ENCODE peak calls at places on chromosomes 12 and 14, in five cellular contexts. One of them, this sample, is unnamed.

GRCh38 chr12:67085699-67086098 is 183.5 kb upstream of the CAND1 start:
- DNase-seq in ELR: no peak
- DNase-seq in NCI-H1417: no peak
- DNase-seq in stimulated activated effector memory CD8-positive, alpha-beta T cell treated with anti-CD3 and anti-CD28 coated beads, Interleukin-12 subunit alpha, Interleukin-12 subunit beta, amount 100 ng/mL, for 72 hours: no peak
- DNase-seq in endodermal cell: no peak
- DNase-seq in this sample: no peak

GRCh38 chr12:3698218-3698974 is 54.5 kb downstream of the CRACR2A start:
- DNase-seq in ELR: peak
- DNase-seq in NCI-H1417: peak
- DNase-seq in stimulated activated effector memory CD8-positive, alpha-beta T cell treated with anti-CD3 and anti-CD28 coated beads, Interleukin-12 subunit alpha, Interleukin-12 subunit beta, amount 100 ng/mL, for 72 hours: no peak
- DNase-seq in endodermal cell: no peak
- DNase-seq in this sample: peak

GRCh38 chr12:107622005-107622404 is 63.6 kb upstream of the PWP1 start:
- DNase-seq in ELR: peak
- DNase-seq in NCI-H1417: peak
- DNase-seq in stimulated activated effector memory CD8-positive, alpha-beta T cell treated with anti-CD3 and anti-CD28 coated beads, Interleukin-12 subunit alpha, Interleukin-12 subunit beta, amount 100 ng/mL, for 72 hours: no peak
- DNase-seq in endodermal cell: peak
- DNase-seq in this sample: peak

GRCh38 chr12:120992989-120993388 is 14.6 kb downstream of the HNF1A start:
- DNase-seq in ELR: no peak
- DNase-seq in NCI-H1417: no peak
- DNase-seq in stimulated activated effector memory CD8-positive, alpha-beta T cell treated with anti-CD3 and anti-CD28 coated beads, Interleukin-12 subunit alpha, Interleukin-12 subunit beta, amount 100 ng/mL, for 72 hours: no peak
- DNase-seq in endodermal cell: no peak
- DNase-seq in this sample: no peak

GRCh38 chr12:53052419-53053222 is 2.8 kb downstream of the TNS2 start:
- DNase-seq in ELR: peak
- DNase-seq in NCI-H1417: no peak
- DNase-seq in stimulated activated effector memory CD8-positive, alpha-beta T cell treated with anti-CD3 and anti-CD28 coated beads, Interleukin-12 subunit alpha, Interleukin-12 subunit beta, amount 100 ng/mL, for 72 hours: no peak
- DNase-seq in endodermal cell: peak
- DNase-seq in this sample: peak

GRCh38 chr14:44505588-44505987 is 1.5 kb downstream of the FSCB start:
- DNase-seq in ELR: no peak
- DNase-seq in NCI-H1417: no peak
- DNase-seq in stimulated activated effector memory CD8-positive, alpha-beta T cell treated with anti-CD3 and anti-CD28 coated beads, Interleukin-12 subunit alpha, Interleukin-12 subunit beta, amount 100 ng/mL, for 72 hours: no peak
- DNase-seq in endodermal cell: peak
- DNase-seq in this sample: no peak

GRCh38 chr14:71739273-71739990 is 192.8 kb upstream of the RGS6 start:
- DNase-seq in ELR: peak
- DNase-seq in NCI-H1417: no peak
- DNase-seq in stimulated activated effector memory CD8-positive, alpha-beta T cell treated with anti-CD3 and anti-CD28 coated beads, Interleukin-12 subunit alpha, Interleukin-12 subunit beta, amount 100 ng/mL, for 72 hours: no peak
- DNase-seq in endodermal cell: no peak
- DNase-seq in this sample: peak

GRCh38 chr14:99884834-99885648 is 91.8 kb downstream of the EML1 start:
- DNase-seq in ELR: peak
- DNase-seq in NCI-H1417: peak
- DNase-seq in stimulated activated effector memory CD8-positive, alpha-beta T cell treated with anti-CD3 and anti-CD28 coated beads, Interleukin-12 subunit alpha, Interleukin-12 subunit beta, amount 100 ng/mL, for 72 hours: no peak
- DNase-seq in endodermal cell: no peak
- DNase-seq in this sample: peak

GRCh38 chr12:130227641-130228040 is 65.4 kb downstream of the FZD10 start:
- DNase-seq in ELR: no peak
- DNase-seq in NCI-H1417: no peak
- DNase-seq in stimulated activated effector memory CD8-positive, alpha-beta T cell treated with anti-CD3 and anti-CD28 coated beads, Interleukin-12 subunit alpha, Interleukin-12 subunit beta, amount 100 ng/mL, for 72 hours: no peak
- DNase-seq in endodermal cell: peak
- DNase-seq in this sample: no peak

GRCh38 chr12:93229494-93230310 is 148.0 kb upstream of the NUDT4 start:
- DNase-seq in ELR: peak
- DNase-seq in NCI-H1417: no peak
- DNase-seq in stimulated activated effector memory CD8-positive, alpha-beta T cell treated with anti-CD3 and anti-CD28 coated beads, Interleukin-12 subunit alpha, Interleukin-12 subunit beta, amount 100 ng/mL, for 72 hours: no peak
- DNase-seq in endodermal cell: no peak
- DNase-seq in this sample: peak

GRCh38 chr12:115871714-115872113 is 405.8 kb downstream of the MED13L start:
- DNase-seq in ELR: peak
- DNase-seq in NCI-H1417: peak
- DNase-seq in stimulated activated effector memory CD8-positive, alpha-beta T cell treated with anti-CD3 and anti-CD28 coated beads, Interleukin-12 subunit alpha, Interleukin-12 subunit beta, amount 100 ng/mL, for 72 hours: no peak
- DNase-seq in endodermal cell: peak
- DNase-seq in this sample: peak

GRCh38 chr14:57749267-57749666 is 116.6 kb downstream of the SLC35F4 start:
- DNase-seq in ELR: peak
- DNase-seq in NCI-H1417: no peak
- DNase-seq in stimulated activated effector memory CD8-positive, alpha-beta T cell treated with anti-CD3 and anti-CD28 coated beads, Interleukin-12 subunit alpha, Interleukin-12 subunit beta, amount 100 ng/mL, for 72 hours: no peak
- DNase-seq in endodermal cell: no peak
- DNase-seq in this sample: peak

GRCh38 chr12:66131067-66131688 is 628 bp upstream of the LLPH start:
- DNase-seq in ELR: no peak
- DNase-seq in NCI-H1417: peak
- DNase-seq in stimulated activated effector memory CD8-positive, alpha-beta T cell treated with anti-CD3 and anti-CD28 coated beads, Interleukin-12 subunit alpha, Interleukin-12 subunit beta, amount 100 ng/mL, for 72 hours: no peak
- DNase-seq in endodermal cell: no peak
- DNase-seq in this sample: no peak

GRCh38 chr14:102966681-102967505 is 44.4 kb downstream of the AMN start:
- DNase-seq in ELR: no peak
- DNase-seq in NCI-H1417: no peak
- DNase-seq in stimulated activated effector memory CD8-positive, alpha-beta T cell treated with anti-CD3 and anti-CD28 coated beads, Interleukin-12 subunit alpha, Interleukin-12 subunit beta, amount 100 ng/mL, for 72 hours: no peak
- DNase-seq in endodermal cell: no peak
- DNase-seq in this sample: no peak